ENCODE peak calls at places on chromosomes 12 and 14, in seven cellular contexts. C is EH, P is T-helper 2 cell, V is T-helper 22 cell, I is NCI-H774, H is Calu3, M is mesothelial cell of epicardium. U is an unnamed sample.

GRCh38 chr12:69196302-69197288 is 42.8 kb upstream of the CPSF6 start:
- DNase-seq in C (peak), P (no peak), V (no peak), I (no peak), H (peak), M (no peak), U (no peak)

GRCh38 chr14:59265808-59266207 is 77.3 kb downstream of the DAAM1 start:
- DNase-seq in C (no peak), P (no peak), V (no peak), I (no peak), H (no peak), M (no peak), U (no peak)

GRCh38 chr14:29353473-29353872 is 574.2 kb downstream of the PRKD1 start:
- DNase-seq in C (no peak), P (no peak), V (no peak), I (no peak), H (no peak), M (no peak), U (no peak)

GRCh38 chr14:85437143-85437542 is 92.8 kb upstream of the FLRT2 start:
- DNase-seq in C (peak), P (no peak), V (no peak), I (no peak), H (no peak), M (no peak), U (no peak)

GRCh38 chr14:50082784-50083466 is 33.4 kb downstream of the VCPKMT start:
- DNase-seq in C (no peak), P (peak), V (peak), I (no peak), H (no peak), M (no peak), U (no peak)

GRCh38 chr12:2267624-2268477 is 215.1 kb downstream of the CACNA1C start:
- DNase-seq in C (peak), P (no peak), V (no peak), I (no peak), H (no peak), M (no peak), U (no peak)

GRCh38 chr12:27732281-27732680 is 21.6 kb downstream of the MRPS35 start:
- DNase-seq in C (no peak), P (no peak), V (no peak), I (no peak), H (peak), M (no peak), U (peak)

GRCh38 chr12:3083949-3084348 is 6.8 kb downstream of the TSPAN9 start:
- DNase-seq in C (peak), P (no peak), V (no peak), I (no peak), H (no peak), M (no peak), U (no peak)

GRCh38 chr14:20848316-20848954 is 42.8 kb upstream of the RNASE3 start:
- DNase-seq in C (peak), P (no peak), V (no peak), I (no peak), H (peak), M (no peak), U (no peak)

GRCh38 chr12:53201170-53201541 is 5.9 kb downstream of the ITGB7 start:
- DNase-seq in C (peak), P (no peak), V (no peak), I (no peak), H (no peak), M (no peak), U (no peak)

GRCh38 chr12:22978962-22979361 is 354.0 kb downstream of the ETNK1 start:
- DNase-seq in C (peak), P (no peak), V (no peak), I (no peak), H (no peak), M (no peak), U (no peak)

GRCh38 chr12:89162704-89163261 is 189.5 kb downstream of the DUSP6 start:
- DNase-seq in C (peak), P (no peak), V (no peak), I (no peak), H (no peak), M (no peak), U (no peak)

GRCh38 chr12:26047401-26048226 is 77.2 kb downstream of the BHLHE41 start:
- DNase-seq in C (no peak), P (no peak), V (no peak), I (no peak), H (no peak), M (no peak), U (peak)

GRCh38 chr12:43277630-43278267 is 274.3 kb downstream of the ADAMTS20 start:
- DNase-seq in C (peak), P (no peak), V (no peak), I (no peak), H (peak), M (no peak), U (no peak)

GRCh38 chr14:31893156-31893813 is 183.8 kb upstream of the ARHGAP5 start:
- DNase-seq in C (peak), P (no peak), V (no peak), I (peak), H (no peak), M (no peak), U (no peak)

GRCh38 chr14:76775159-76775694 is 14.0 kb downstream of the VASH1 start:
- DNase-seq in C (no peak), P (no peak), V (no peak), I (no peak), H (no peak), M (no peak), U (no peak)

GRCh38 chr14:72518809-72519377 is 375.0 kb downstream of the DPF3 start:
- DNase-seq in C (no peak), P (no peak), V (peak), I (no peak), H (no peak), M (no peak), U (no peak)

GRCh38 chr14:77151245-77151644 is 9.7 kb upstream of the ZDHHC22 start:
- DNase-seq in C (peak), P (no peak), V (no peak), I (no peak), H (peak), M (no peak), U (peak)

GRCh38 chr14:50947446-50947845 is 3.2 kb upstream of the PYGL start:
- DNase-seq in C (no peak), P (no peak), V (no peak), I (no peak), H (no peak), M (no peak), U (no peak)

GRCh38 chr14:62689741-62690140 is 355.5 kb downstream of the KCNH5 start:
- DNase-seq in C (no peak), P (no peak), V (no peak), I (peak), H (no peak), M (no peak), U (no peak)

GRCh38 chr14:71089974-71090373 is 182.7 kb downstream of the PCNX1 start:
- DNase-seq in C (peak), P (no peak), V (no peak), I (no peak), H (no peak), M (no peak), U (no peak)

GRCh38 chr12:94789510-94790225 is 139.3 kb upstream of the TMCC3 start:
- DNase-seq in C (no peak), P (no peak), V (no peak), I (no peak), H (no peak), M (no peak), U (no peak)

GRCh38 chr14:78758333-78758732 is 588.2 kb downstream of the NRXN3 start:
- DNase-seq in C (peak), P (no peak), V (no peak), I (peak), H (peak), M (no peak), U (peak)

U was measured in SHP77.